ENCODE peak calls at places on chromosomes 5 and 9, in seven cellular contexts. One of them, this sample, is unnamed. For H3K9me3, the result is how much of the 10 kb centered on the place peaks cover.

GRCh38 chr5:171340491-171340890 is 31.4 kb downstream of the TLX3 start:
- DNase-seq in A549: no peak
- DNase-seq in uterus: no peak
- DNase-seq in tibial nerve: no peak
- DNase-seq in testis: no peak
- DNase-seq in HepG2: peak
- DNase-seq in heart left ventricle: no peak
- DNase-seq in this sample: no peak

GRCh38 chr5:127447822-127448221 is 69.6 kb upstream of the PRRC1 start:
- DNase-seq in heart left ventricle: no peak
- DNase-seq in uterus: no peak
- DNase-seq in HepG2: no peak
- DNase-seq in tibial nerve: no peak
- DNase-seq in A549: no peak
- DNase-seq in testis: no peak
- DNase-seq in this sample: no peak

GRCh38 chr9:95770653-95771131 is 104.8 kb upstream of the ERCC6L2 start:
- DNase-seq in tibial nerve: no peak
- DNase-seq in uterus: no peak
- DNase-seq in heart left ventricle: no peak
- DNase-seq in A549: no peak
- DNase-seq in testis: no peak
- DNase-seq in HepG2: no peak
- DNase-seq in this sample: no peak

GRCh38 chr5:41527201-41527779 is 16.9 kb upstream of the PLCXD3 start:
- DNase-seq in testis: peak
- DNase-seq in HepG2: no peak
- DNase-seq in uterus: no peak
- DNase-seq in tibial nerve: no peak
- DNase-seq in heart left ventricle: peak
- DNase-seq in A549: peak
- DNase-seq in this sample: no peak

GRCh38 chr9:128825923-128826702 is 3.5 kb downstream of the SPOUT1 start:
- DNase-seq in heart left ventricle: no peak
- DNase-seq in A549: peak
- DNase-seq in testis: no peak
- DNase-seq in tibial nerve: no peak
- DNase-seq in HepG2: no peak
- DNase-seq in uterus: no peak
- DNase-seq in this sample: no peak

GRCh38 chr5:141001466-141001853 is 35.2 kb downstream of the PCDHAC2 start:
- DNase-seq in uterus: peak
- DNase-seq in tibial nerve: no peak
- DNase-seq in A549: peak
- DNase-seq in HepG2: no peak
- DNase-seq in heart left ventricle: no peak
- DNase-seq in testis: peak
- DNase-seq in this sample: no peak

GRCh38 chr5:172701336-172702061 is 60.4 kb downstream of the NEURL1B start:
- DNase-seq in HepG2: no peak
- DNase-seq in heart left ventricle: no peak
- DNase-seq in A549: no peak
- DNase-seq in tibial nerve: no peak
- DNase-seq in testis: no peak
- DNase-seq in uterus: no peak
- DNase-seq in this sample: no peak

GRCh38 chr5:10797246-10797645 is 36.2 kb upstream of the DAP start:
- DNase-seq in uterus: no peak
- DNase-seq in testis: no peak
- DNase-seq in A549: no peak
- DNase-seq in heart left ventricle: no peak
- DNase-seq in tibial nerve: no peak
- DNase-seq in HepG2: no peak
- DNase-seq in this sample: no peak

GRCh38 chr5:82521431-82522051 is 243.4 kb upstream of the RPS23 start:
- DNase-seq in tibial nerve: no peak
- DNase-seq in uterus: no peak
- DNase-seq in heart left ventricle: no peak
- DNase-seq in HepG2: peak
- DNase-seq in A549: no peak
- DNase-seq in testis: no peak
- DNase-seq in this sample: no peak

GRCh38 chr9:72786948-72787347 is 165.9 kb downstream of the ALDH1A1 start:
- DNase-seq in heart left ventricle: no peak
- DNase-seq in tibial nerve: no peak
- DNase-seq in uterus: no peak
- DNase-seq in A549: no peak
- DNase-seq in testis: no peak
- DNase-seq in HepG2: no peak
- DNase-seq in this sample: no peak

GRCh38 chr5:6253846-6254245 is 124.5 kb downstream of the MED10 start:
- DNase-seq in HepG2: no peak
- DNase-seq in A549: no peak
- DNase-seq in testis: no peak
- DNase-seq in uterus: no peak
- DNase-seq in tibial nerve: no peak
- DNase-seq in heart left ventricle: no peak
- DNase-seq in this sample: no peak

GRCh38 chr5:6260846-6261245 is 117.5 kb downstream of the MED10 start:
- DNase-seq in testis: no peak
- DNase-seq in uterus: no peak
- DNase-seq in A549: no peak
- DNase-seq in heart left ventricle: no peak
- DNase-seq in HepG2: no peak
- DNase-seq in tibial nerve: no peak
- DNase-seq in this sample: no peak

GRCh38 chr5:6253281-6253680 is 125.1 kb downstream of the MED10 start:
- DNase-seq in HepG2: no peak
- DNase-seq in uterus: no peak
- DNase-seq in tibial nerve: no peak
- DNase-seq in heart left ventricle: no peak
- DNase-seq in testis: no peak
- DNase-seq in A549: no peak
- DNase-seq in this sample: no peak

GRCh38 chr5:6255956-6256355 is 122.4 kb downstream of the MED10 start:
- DNase-seq in HepG2: no peak
- DNase-seq in tibial nerve: no peak
- DNase-seq in heart left ventricle: no peak
- DNase-seq in A549: no peak
- DNase-seq in uterus: no peak
- DNase-seq in testis: no peak
- DNase-seq in this sample: peak

DNA sequence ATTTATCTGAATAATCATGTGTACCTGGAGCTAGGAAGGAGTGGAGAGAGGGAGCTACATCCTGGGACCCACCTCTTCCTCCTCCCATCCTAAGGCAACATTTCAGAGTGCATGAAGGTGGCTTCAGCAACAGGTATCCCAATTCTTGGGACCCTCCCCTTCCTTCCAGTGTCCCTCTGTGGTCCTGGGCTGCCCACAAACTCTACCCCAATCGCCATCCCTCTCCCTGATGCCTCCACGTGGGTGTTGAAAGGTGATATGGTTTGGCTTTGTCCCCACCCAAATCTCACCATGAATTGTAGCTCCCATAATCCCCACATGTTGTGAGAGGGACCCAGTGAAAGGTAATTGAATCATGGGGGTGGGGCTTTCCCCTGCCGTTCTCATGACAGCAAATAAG is 121.4 kb downstream of the MED10 start:
- DNase-seq in testis: no peak
- DNase-seq in HepG2: no peak
- DNase-seq in heart left ventricle: no peak
- DNase-seq in uterus: no peak
- DNase-seq in A549: no peak
- DNase-seq in tibial nerve: no peak
- DNase-seq in this sample: peak
- H3K9me3 ChIP-seq in testis: under half
- H3K9me3 ChIP-seq in HepG2: under half
- H3K9me3 ChIP-seq in heart left ventricle: under half
- H3K9me3 ChIP-seq in uterus: under half
- H3K9me3 ChIP-seq in A549: under half
- H3K9me3 ChIP-seq in tibial nerve: under half
- H3K9me3 ChIP-seq in this sample: under half

DNA sequence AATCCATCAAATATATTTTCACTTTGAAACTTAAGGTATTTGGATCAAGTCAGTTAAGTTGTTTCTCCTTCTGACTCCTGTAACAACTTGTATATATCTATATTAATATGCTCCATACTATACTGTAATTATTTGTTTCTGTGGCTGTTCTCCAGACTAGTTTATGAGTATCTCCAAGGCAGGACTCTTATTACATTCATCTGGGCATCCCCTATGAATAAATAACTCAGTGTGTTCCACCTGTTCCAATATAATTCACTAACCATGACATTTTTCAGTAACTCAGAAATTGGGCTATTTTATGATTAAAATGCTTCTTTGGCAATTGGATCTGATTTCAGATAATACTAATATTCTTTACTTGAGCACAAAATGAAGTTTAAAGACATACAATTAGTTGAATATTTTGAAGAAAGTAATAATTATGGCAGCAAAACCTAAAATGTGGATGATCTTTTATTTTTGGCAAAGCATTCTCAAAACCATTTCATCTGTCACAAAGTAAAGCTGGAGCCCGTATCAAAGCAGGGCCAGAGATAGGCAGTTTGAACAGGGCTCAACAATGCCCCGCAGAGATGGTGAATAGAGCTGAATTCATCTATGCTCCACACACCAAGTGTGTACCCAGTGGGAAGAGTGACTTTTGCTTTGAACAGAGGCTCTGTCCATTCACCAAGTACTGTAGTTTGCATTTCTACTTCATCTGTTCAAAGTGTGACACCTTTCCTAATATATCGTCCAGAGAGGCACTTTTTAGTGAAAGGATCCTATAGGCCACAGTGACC is 314.2 kb downstream of the PDE4D start:
- DNase-seq in heart left ventricle: no peak
- DNase-seq in A549: no peak
- DNase-seq in uterus: no peak
- DNase-seq in HepG2: peak
- DNase-seq in tibial nerve: no peak
- DNase-seq in testis: no peak
- DNase-seq in this sample: no peak
- TF ChIP-seq POLR2A in heart left ventricle: no peak
- TF ChIP-seq POLR2A in A549: no peak
- TF ChIP-seq POLR2A in uterus: no peak
- TF ChIP-seq POLR2A in HepG2: no peak
- TF ChIP-seq POLR2A in tibial nerve: no peak
- TF ChIP-seq POLR2A in testis: no peak
- TF ChIP-seq POLR2A in this sample: no peak

DNA sequence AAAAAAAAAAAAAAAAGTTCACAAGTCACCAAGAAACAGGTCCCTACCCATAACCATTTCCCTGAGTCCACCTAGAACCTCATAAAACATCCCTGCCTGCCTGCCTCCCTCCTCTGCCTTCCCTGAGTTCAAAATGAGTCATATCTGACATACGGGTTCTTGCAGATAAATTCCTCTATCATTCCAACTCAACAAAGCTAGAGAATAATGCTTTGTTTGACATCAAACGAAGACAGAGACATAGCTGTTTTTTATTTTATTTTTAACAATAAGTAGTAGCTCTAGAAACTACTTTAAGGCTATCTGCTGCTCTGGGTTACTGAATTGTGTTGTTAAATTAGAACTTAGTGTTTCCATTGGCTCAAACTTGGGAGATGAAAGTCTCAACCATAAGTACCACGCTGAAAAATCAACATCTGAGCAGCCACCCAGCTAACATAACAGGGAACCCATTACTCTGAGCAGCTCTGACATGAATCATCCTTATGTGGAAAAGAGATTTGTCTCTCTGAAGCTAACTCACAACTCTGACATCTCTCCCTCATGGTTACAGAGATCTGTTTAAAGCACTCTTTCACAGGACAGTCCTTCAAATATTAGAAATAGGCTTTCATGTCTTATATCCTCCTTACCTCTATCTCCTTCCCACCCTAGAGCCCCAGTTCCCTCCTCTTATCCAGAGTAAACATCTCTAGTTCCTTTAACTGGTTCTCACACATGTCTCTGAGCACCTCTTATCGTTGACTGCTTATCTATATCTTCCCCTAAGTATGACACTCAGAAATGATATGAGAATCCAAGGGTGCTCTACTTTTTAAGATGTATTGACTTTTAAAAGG is 12.1 kb downstream of the TMEM245 start:
- DNase-seq in A549: peak
- DNase-seq in heart left ventricle: no peak
- DNase-seq in HepG2: peak
- DNase-seq in testis: no peak
- DNase-seq in tibial nerve: no peak
- DNase-seq in uterus: no peak
- DNase-seq in this sample: no peak
- H3K4me3 ChIP-seq in A549: peak
- H3K4me3 ChIP-seq in heart left ventricle: no peak
- H3K4me3 ChIP-seq in HepG2: no peak
- H3K4me3 ChIP-seq in testis: no peak
- H3K4me3 ChIP-seq in tibial nerve: no peak
- H3K4me3 ChIP-seq in uterus: no peak
- H3K4me3 ChIP-seq in this sample: no peak

DNA sequence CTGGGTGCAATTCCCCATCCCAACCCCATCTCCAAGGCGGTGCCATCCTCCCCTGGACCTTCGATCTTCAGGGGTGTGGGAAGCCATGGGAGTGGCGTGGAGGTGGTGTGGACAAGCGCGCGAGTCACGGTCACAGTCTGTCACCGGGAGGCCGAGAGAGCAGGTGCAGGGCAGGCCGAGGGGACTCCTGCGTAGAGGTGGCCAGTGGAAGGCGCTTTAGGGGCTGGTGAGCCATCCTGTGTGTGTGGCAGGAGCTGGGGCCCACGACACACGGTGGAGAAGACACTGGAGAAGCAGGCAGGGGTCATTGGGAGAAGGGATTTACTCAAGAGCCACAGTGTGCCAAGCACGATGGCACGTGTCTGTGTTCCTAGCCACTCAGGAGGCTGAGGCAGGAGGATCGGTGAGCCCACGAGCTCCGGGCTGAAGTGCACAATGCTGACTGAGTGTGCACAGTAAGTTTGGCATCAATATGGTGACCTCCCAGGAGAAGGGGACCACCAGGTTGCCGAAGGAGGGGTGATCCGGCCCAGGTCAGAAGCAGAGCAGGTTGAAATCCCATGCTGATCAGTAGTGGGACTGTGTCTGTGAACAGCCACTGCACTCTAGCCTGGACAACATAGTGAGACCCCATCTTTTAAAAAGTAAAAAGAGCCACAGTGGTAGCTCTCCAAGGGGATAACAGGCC is 145.1 kb upstream of the PHYKPL start:
- DNase-seq in A549: no peak
- DNase-seq in HepG2: no peak
- DNase-seq in heart left ventricle: no peak
- DNase-seq in tibial nerve: no peak
- DNase-seq in uterus: no peak
- DNase-seq in testis: no peak
- DNase-seq in this sample: no peak
- H3K9me3 ChIP-seq in A549: under half
- H3K9me3 ChIP-seq in HepG2: under half
- H3K9me3 ChIP-seq in heart left ventricle: under half
- H3K9me3 ChIP-seq in tibial nerve: under half
- H3K9me3 ChIP-seq in uterus: under half
- H3K9me3 ChIP-seq in testis: under half
- H3K9me3 ChIP-seq in this sample: under half